ENCODE peak calls at places on chromosomes 3 and 15, in four cellular contexts. One of them, this sample, is unnamed.

GRCh38 chr15:32747886-32748285 is 30.1 kb downstream of the GREM1 start:
- DNase-seq in germinal center: no peak
- DNase-seq in LoVo: no peak
- DNase-seq in nephron progenitor cell: no peak
- DNase-seq in this sample: no peak

GRCh38 chr15:70670680-70671079 is 92.7 kb downstream of the UACA start:
- DNase-seq in germinal center: no peak
- DNase-seq in LoVo: peak; percentile 9
- DNase-seq in nephron progenitor cell: no peak
- DNase-seq in this sample: no peak

GRCh38 chr3:5784656-5785055 is 597.1 kb downstream of the EDEM1 start:
- DNase-seq in germinal center: no peak
- DNase-seq in LoVo: no peak
- DNase-seq in nephron progenitor cell: no peak
- DNase-seq in this sample: no peak

GRCh38 chr3:119973276-119973675 is 121.0 kb downstream of the GSK3B start:
- DNase-seq in germinal center: no peak
- DNase-seq in LoVo: no peak
- DNase-seq in nephron progenitor cell: no peak
- DNase-seq in this sample: no peak

GRCh38 chr15:83372434-83372873 is 74.7 kb upstream of the SH3GL3 start:
- DNase-seq in germinal center: no peak
- DNase-seq in LoVo: no peak
- DNase-seq in nephron progenitor cell: no peak
- DNase-seq in this sample: no peak

GRCh38 chr15:70095387-70096214 is 2.1 kb downstream of the TLE3 start:
- DNase-seq in germinal center: peak; percentile 69
- DNase-seq in LoVo: no peak
- DNase-seq in nephron progenitor cell: peak; percentile 41
- DNase-seq in this sample: peak; percentile 83

GRCh38 chr3:186481526-186481925 is 62.7 kb downstream of the CRYGS start:
- DNase-seq in germinal center: no peak
- DNase-seq in LoVo: no peak
- DNase-seq in nephron progenitor cell: no peak
- DNase-seq in this sample: no peak

GRCh38 chr3:46926447-46926846 is 48.9 kb downstream of the PTH1R start:
- DNase-seq in germinal center: no peak
- DNase-seq in LoVo: no peak
- DNase-seq in nephron progenitor cell: no peak
- DNase-seq in this sample: peak; percentile 22

This sample was measured in OCI-LY7.